ENCODE peak calls at places on chromosomes 3 and 15, in ten cellular contexts. L is iPS-NIHi11; F is A172; E is NCI-H1694; C is KG1; I is psoas muscle; U is aorta; G is activated naive CD4-positive, alpha-beta T cell treated with anti-CD3 and anti-CD28 coated beads for 36 hours; Z is astrocyte of the cerebellum; X is AG10803. A is an unnamed sample.

GRCh38 chr3:86967062-86967461 is 23.9 kb downstream of the VGLL3 start:
- DNase-seq in L (peak), F (no peak), E (no peak), C (no peak), I (no peak), U (no peak), G (no peak), Z (no peak), X (no peak), A (no peak)

GRCh38 chr15:62482715-62483429 is 317.8 kb upstream of the C2CD4B start:
- DNase-seq in L (peak), F (peak), E (peak), C (no peak), I (no peak), U (no peak), G (peak), Z (no peak), X (peak), A (no peak)

GRCh38 chr3:79928687-79929408 is 161.1 kb upstream of the ROBO1 start:
- DNase-seq in L (no peak), F (no peak), E (no peak), C (no peak), I (no peak), U (no peak), G (no peak), Z (no peak), X (no peak), A (no peak)

GRCh38 chr3:37751967-37752660 is 109.6 kb upstream of the CTDSPL start:
- DNase-seq in L (no peak), F (no peak), E (no peak), C (no peak), I (no peak), U (no peak), G (no peak), Z (no peak), X (no peak), A (no peak)

GRCh38 chr15:47486051-47486450 is 231.3 kb upstream of the SEMA6D start:
- DNase-seq in L (no peak), F (no peak), E (no peak), C (no peak), I (no peak), U (no peak), G (no peak), Z (no peak), X (no peak), A (no peak)

GRCh38 chr3:63969866-63970265 is 53.4 kb downstream of the PSMD6 start:
- DNase-seq in L (no peak), F (no peak), E (no peak), C (no peak), I (no peak), U (no peak), G (no peak), Z (no peak), X (no peak), A (no peak)

GRCh38 chr15:72827216-72827615 is 43.7 kb upstream of the ADPGK start:
- DNase-seq in L (no peak), F (no peak), E (no peak), C (no peak), I (no peak), U (no peak), G (no peak), Z (no peak), X (peak), A (no peak)

GRCh38 chr15:99961011-99961441 is 227.8 kb upstream of the LYSMD4 start:
- DNase-seq in L (peak), F (no peak), E (no peak), C (no peak), I (no peak), U (no peak), G (peak), Z (no peak), X (no peak), A (no peak)

GRCh38 chr15:26294062-26294689 is 431.0 kb upstream of the ATP10A start:
- DNase-seq in L (peak), F (no peak), E (peak), C (no peak), I (no peak), U (no peak), G (no peak), Z (no peak), X (no peak), A (no peak)